ENCODE peak calls at places on chromosomes 6 and 20, in nine cellular contexts. W is mucosa of descending colon; J is heart right ventricle; Y is CD8-positive, alpha-beta T cell; L is HepG2; G is IMR-90; F is stomach; Q is hepatocyte; E is pancreas. B is an unnamed sample. For H3K36me3, the result is how much of the 10 kb centered on the place peaks cover.

GRCh38 chr20:15618912-15619311 is 954.3 kb downstream of the KIF16B start:
- DNase-seq in W (no peak), J (no peak), Y (no peak), L (no peak), G (no peak), F (no peak), Q (no peak), E (no peak), B (no peak)

GRCh38 chr20:10511166-10511506 is 76.0 kb downstream of the SLX4IP start:
- DNase-seq in W (no peak), J (no peak), Y (no peak), L (no peak), G (no peak), F (no peak), Q (peak), E (no peak), B (no peak)

GRCh38 chr6:47152666-47153065 is 110.5 kb upstream of the ADGRF1 start:
- DNase-seq in W (no peak), J (no peak), Y (no peak), L (no peak), G (no peak), F (no peak), Q (no peak), E (no peak), B (no peak)

GRCh38 chr20:63017826-63018411 is 11.2 kb upstream of the BHLHE23 start:
- DNase-seq in W (no peak), J (no peak), Y (peak), L (no peak), G (no peak), F (no peak), Q (no peak), E (no peak), B (no peak)

GRCh38 chr6:109454483-109455160 is 950 bp downstream of the MICAL1 start:
- DNase-seq in W (peak), J (peak), Y (peak), L (no peak), G (peak), F (peak), Q (peak), E (no peak), B (no peak)

GRCh38 chr6:137496392-137496767 is 2.2 kb upstream of the OLIG3 start:
- DNase-seq in W (no peak), J (no peak), Y (no peak), L (no peak), G (no peak), F (no peak), Q (no peak), E (no peak), B (no peak)

GRCh38 chr20:53032021-53033001 is 60.2 kb downstream of the TSHZ2 start:
- DNase-seq in W (no peak), J (peak), Y (no peak), L (no peak), G (peak), F (no peak), Q (peak), E (no peak), B (peak)

GRCh38 chr20:8530022-8530421 is 398.0 kb downstream of the PLCB1 start:
- DNase-seq in W (no peak), J (no peak), Y (no peak), L (no peak), G (peak), F (no peak), Q (no peak), E (no peak), B (no peak)

GRCh38 chr20:2358006-2358405 is 22.7 kb upstream of the TGM6 start:
- DNase-seq in W (no peak), J (no peak), Y (no peak), L (no peak), G (no peak), F (no peak), Q (no peak), E (no peak), B (peak)

GRCh38 chr6:14730654-14731053 is 515.2 kb upstream of the JARID2 start:
- DNase-seq in W (no peak), J (no peak), Y (no peak), L (no peak), G (no peak), F (no peak), Q (no peak), E (no peak), B (no peak)

GRCh38 chr6:153131037-153131981 is at the start of gene RGS17:
- DNase-seq in W (no peak), J (peak), Y (no peak), L (no peak), G (peak), F (peak), Q (peak), E (peak), B (no peak)

GRCh38 chr6:118772886-118773285 is 121.1 kb upstream of the ASF1A start:
- DNase-seq in W (no peak), J (no peak), Y (no peak), L (no peak), G (no peak), F (no peak), Q (no peak), E (no peak), B (no peak)

GRCh38 chr6:111804627-111805235 is 68.5 kb downstream of the FYN start:
- DNase-seq in W (peak), J (no peak), Y (peak), L (no peak), G (peak), F (peak), Q (peak), E (no peak), B (no peak)

GRCh38 chr20:4040283-4041179 is 25.2 kb upstream of the RNF24 start:
- DNase-seq in W (peak), J (no peak), Y (no peak), L (no peak), G (no peak), F (peak), Q (no peak), E (peak), B (no peak)

GRCh38 chr20:47686545-47686944 is 98.7 kb downstream of the SULF2 start:
- DNase-seq in W (no peak), J (no peak), Y (no peak), L (no peak), G (peak), F (no peak), Q (peak), E (no peak), B (peak)

GRCh38 chr6:101531538-101531937 is 138.0 kb downstream of the GRIK2 start:
- DNase-seq in W (no peak), J (no peak), Y (no peak), L (no peak), G (no peak), F (no peak), Q (no peak), E (no peak), B (no peak)

GRCh38 chr20:56443654-56444540 is 24.5 kb upstream of the RTF2 start:
- DNase-seq in W (no peak), J (peak), Y (no peak), L (peak), G (peak), F (no peak), Q (no peak), E (no peak), B (peak)

GRCh38 chr6:26003102-26003694 is 40.6 kb downstream of the TRIM38 start:
- DNase-seq in W (peak), J (peak), Y (peak), L (peak), G (peak), F (peak), Q (peak), E (peak), B (peak)

GRCh38 chr6:76351275-76351674 is 278.8 kb upstream of the IMPG1 start:
- DNase-seq in W (no peak), J (no peak), Y (no peak), L (peak), G (no peak), F (no peak), Q (peak), E (peak), B (peak)

GRCh38 chr6:135779213-135779612 is 72.3 kb upstream of the PDE7B start:
- DNase-seq in W (no peak), J (no peak), Y (no peak), L (no peak), G (no peak), F (no peak), Q (no peak), E (no peak), B (no peak)

GRCh38 chr20:14336667-14337066 is 745 bp downstream of the FLRT3 start:
- DNase-seq in W (peak), J (no peak), Y (no peak), L (peak), G (peak), F (no peak), Q (peak), E (no peak), B (no peak)

DNA sequence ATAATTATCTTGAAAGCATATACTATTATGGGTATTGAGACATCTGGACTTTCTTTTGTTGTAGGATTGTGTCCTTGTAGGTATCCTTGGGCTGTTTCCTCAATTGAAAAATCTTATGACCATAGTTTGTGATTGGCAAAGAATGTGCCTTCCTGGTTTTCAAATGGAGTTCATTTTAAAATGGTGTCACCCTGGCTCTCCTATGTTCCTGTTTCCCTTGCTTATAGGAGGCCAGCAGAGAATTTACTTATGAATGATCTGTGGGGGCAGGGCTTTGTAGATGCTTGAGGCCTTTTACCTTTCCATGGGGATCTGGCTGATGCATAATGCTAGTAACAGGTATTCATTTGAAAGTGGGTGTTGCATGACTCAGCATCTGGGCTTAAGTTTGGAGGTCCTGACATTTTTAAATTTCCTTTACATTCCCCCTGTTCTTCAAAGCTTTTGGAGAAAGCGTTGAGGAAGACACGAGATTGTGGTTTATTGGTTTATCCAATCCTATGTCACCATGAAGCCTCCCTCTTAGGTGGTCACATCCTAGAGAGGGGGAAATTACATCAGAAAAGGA is 135.0 kb upstream of the PROKR2 start:
- DNase-seq in W (no peak), J (no peak), Y (no peak), L (no peak), G (no peak), F (no peak), Q (no peak), E (no peak), B (no peak)
- H3K4me3 ChIP-seq in W (no peak), J (no peak), Y (no peak), L (no peak), G (no peak), F (no peak), Q (no peak), E (no peak), B (no peak)

DNA sequence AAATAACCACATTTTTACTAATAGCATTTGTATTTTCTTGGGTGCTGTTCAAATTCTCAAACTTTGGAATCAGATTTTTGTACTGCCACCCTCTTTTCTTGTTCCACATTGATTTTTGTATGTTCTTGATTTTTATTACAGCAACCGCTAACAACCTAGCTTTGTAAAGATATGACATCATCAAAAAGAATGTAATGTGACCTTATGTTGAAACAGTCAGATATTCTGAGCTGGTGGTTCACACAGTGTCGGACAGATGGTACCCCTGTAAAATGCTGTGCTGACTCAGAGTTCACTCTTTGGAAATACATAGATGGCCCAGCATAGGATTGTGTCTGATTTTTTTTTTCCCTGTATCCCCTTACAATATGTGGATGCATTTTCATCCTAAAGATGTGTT is 118.9 kb downstream of the QKI start:
- DNase-seq in W (no peak), J (no peak), Y (no peak), L (peak), G (peak), F (no peak), Q (peak), E (no peak), B (peak)
- TF ChIP-seq CTCF in W (no peak), J (no peak), Y (no peak), L (no peak), G (no peak), F (no peak), Q (no peak), E (no peak), B (no peak)

GRCh38 chr20:38139156-38139912 is 25.7 kb downstream of the TGM2 start:
- DNase-seq in W (no peak), J (no peak), Y (no peak), L (no peak), G (no peak), F (no peak), Q (no peak), E (no peak), B (no peak)
- H3K36me3 ChIP-seq in W (under half), J (half or more), Y (under half), L (under half), G (half or more), F (half or more), Q (under half), E (under half), B (under half)

DNA sequence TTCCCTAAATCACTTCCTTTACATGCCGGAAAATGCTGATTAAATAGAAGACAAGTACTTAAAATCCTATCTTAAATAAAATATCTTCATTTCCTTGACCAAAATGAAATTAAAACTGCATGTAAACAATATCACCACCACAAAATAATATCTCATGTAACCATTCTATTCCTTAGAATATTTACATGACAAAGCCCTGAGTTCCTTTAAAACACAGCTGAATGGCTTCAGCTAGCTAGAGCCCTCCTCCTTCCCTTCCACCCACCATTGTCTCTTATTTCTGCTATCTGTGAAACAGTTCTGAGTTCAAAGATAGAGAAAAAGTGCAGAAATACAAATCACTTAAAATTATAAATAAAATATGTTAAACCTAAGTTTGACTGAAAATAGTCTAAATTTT is 103.1 kb downstream of the HIVEP2 start:
- DNase-seq in W (no peak), J (no peak), Y (no peak), L (no peak), G (no peak), F (no peak), Q (no peak), E (no peak), B (no peak)
- H3K4me3 ChIP-seq in W (no peak), J (no peak), Y (peak), L (no peak), G (no peak), F (no peak), Q (no peak), E (no peak), B (no peak)

GRCh38 chr20:36217226-36217625 is 19.1 kb upstream of the AAR2 start:
- DNase-seq in W (no peak), J (no peak), Y (no peak), L (peak), G (no peak), F (no peak), Q (peak), E (no peak), B (no peak)
- TF ChIP-seq CTCF in W (no peak), J (no peak), Y (no peak), L (peak), G (no peak), F (no peak), Q (peak), E (no peak), B (peak)

GRCh38 chr20:58706975-58707681 is 14.5 kb downstream of the NPEPL1 start:
- DNase-seq in W (no peak), J (no peak), Y (no peak), L (no peak), G (no peak), F (no peak), Q (no peak), E (no peak), B (no peak)

GRCh38 chr20:58709013-58709702 is 16.6 kb downstream of the NPEPL1 start:
- DNase-seq in W (no peak), J (no peak), Y (no peak), L (no peak), G (no peak), F (peak), Q (no peak), E (no peak), B (no peak)

GRCh38 chr20:58709703-58710039 is 17.1 kb downstream of the NPEPL1 start:
- DNase-seq in W (no peak), J (no peak), Y (no peak), L (no peak), G (no peak), F (peak), Q (no peak), E (no peak), B (no peak)

GRCh38 chr20:58707770-58708169 is 15.2 kb downstream of the NPEPL1 start:
- DNase-seq in W (no peak), J (no peak), Y (no peak), L (no peak), G (no peak), F (no peak), Q (no peak), E (no peak), B (no peak)

DNA sequence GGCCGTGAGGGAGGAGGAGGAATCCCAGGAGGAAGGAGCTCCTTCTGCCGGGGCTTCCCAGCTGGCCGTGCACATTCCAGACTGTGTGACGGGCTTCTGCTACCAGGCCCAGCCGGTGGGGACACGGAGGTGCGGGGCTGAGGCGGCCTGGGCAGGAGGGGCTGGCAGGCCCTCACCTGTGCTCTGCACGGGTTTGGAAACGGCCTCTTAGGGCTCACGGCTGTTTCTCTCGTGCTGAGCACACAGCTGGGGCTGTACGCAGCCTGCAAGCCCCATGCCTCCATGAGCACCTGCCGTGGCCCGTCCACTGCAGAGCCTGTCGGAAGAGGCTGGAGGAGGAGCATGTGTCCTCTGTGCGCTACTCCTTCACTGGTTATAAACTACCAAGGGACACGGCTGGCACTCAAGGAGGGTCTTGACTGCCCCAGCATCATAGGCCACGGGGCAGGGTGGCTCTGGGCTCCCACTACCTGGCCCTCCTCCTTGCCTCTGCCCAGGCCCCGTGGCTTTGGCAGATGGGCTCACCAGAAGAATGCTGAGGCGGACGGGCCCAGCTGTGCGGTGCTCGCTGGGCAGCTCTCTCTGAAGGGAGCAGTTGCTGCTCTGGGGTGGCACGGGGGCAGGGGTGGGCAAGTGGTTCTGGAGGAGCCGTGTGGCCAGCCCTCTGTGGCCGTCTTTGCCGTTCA is 15.8 kb downstream of the NPEPL1 start:
- DNase-seq in W (no peak), J (no peak), Y (no peak), L (no peak), G (no peak), F (peak), Q (no peak), E (no peak), B (no peak)
- H3K36me3 ChIP-seq in W (under half), J (under half), Y (under half), L (under half), G (under half), F (half or more), Q (under half), E (under half), B (under half)

DNA sequence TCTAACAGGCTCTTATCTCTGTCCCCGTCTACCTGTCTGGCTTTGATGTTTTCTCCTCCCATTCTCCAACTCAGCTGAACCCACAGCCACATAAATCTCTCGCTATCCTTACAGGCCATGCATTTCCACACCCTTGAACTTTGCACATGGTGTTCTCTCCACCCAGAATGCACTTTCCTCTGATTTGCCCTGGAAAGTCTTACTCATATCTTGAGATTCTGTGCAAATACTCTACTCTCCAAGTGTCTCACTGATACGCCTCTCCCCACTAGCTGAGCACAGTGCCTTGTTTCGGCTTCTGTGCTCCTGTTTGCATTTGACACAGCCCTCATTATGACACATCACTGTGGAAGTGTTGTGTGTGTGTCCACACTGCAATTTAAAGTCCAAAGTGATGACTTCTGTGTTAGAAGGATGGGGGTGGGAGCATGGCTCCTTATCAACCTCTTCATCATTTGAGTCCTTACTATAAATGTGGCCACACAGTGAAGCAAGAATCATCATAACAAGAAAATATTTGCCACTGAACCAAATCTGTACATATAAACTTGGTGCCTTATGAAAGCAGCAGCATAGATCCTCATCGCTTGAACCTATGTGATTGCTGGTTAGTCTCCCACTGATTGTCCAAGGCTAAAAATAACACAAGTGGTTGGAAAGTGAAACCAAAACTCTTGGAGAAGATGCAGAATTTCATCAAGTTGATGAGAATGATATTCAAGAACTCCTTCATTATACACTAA is 5.5 kb upstream of the PRELID3B start:
- DNase-seq in W (peak), J (no peak), Y (no peak), L (peak), G (peak), F (no peak), Q (peak), E (no peak), B (peak)
- H3K4me3 ChIP-seq in W (no peak), J (no peak), Y (no peak), L (no peak), G (peak), F (no peak), Q (no peak), E (no peak), B (no peak)